ENCODE peak calls at places on chromosome 1, in six cellular contexts. Z, W, Q, X, F and C are unnamed samples.

GRCh38 chr1:211654838-211655787 is 20.3 kb downstream of the NEK2 start:
- DNase-seq in Z (peak; percentile 82), W (peak; percentile 81), Q (peak; percentile 94), X (peak; percentile 83), F (peak; percentile 84), C (peak; percentile 75)

GRCh38 chr1:230730979-230731378 is 16.2 kb upstream of the CAPN9 start:
- DNase-seq in Z (no peak), W (no peak), Q (no peak), X (no peak), F (peak; percentile 18), C (no peak)

GRCh38 chr1:35062518-35063196 is 16.5 kb upstream of the ZMYM1 start:
- DNase-seq in Z (peak; percentile 98), W (peak; percentile 85), Q (no peak), X (peak; percentile 47), F (peak; percentile 22), C (peak; percentile 81)

GRCh38 chr1:47918257-47918867 is 78.8 kb downstream of the TRABD2B start:
- DNase-seq in Z (no peak), W (no peak), Q (no peak), X (no peak), F (no peak), C (no peak)

GRCh38 chr1:42950146-42950480 is 8.6 kb downstream of the SLC2A1 start:
- DNase-seq in Z (peak; percentile 88), W (peak; percentile 52), Q (no peak), X (no peak), F (no peak), C (peak; percentile 73)

GRCh38 chr1:178134061-178134460 is 40.2 kb downstream of the RASAL2 start:
- DNase-seq in Z (peak; percentile 94), W (peak; percentile 73), Q (no peak), X (peak; percentile 2), F (no peak), C (peak; percentile 73)

GRCh38 chr1:229536982-229537381 is 21.5 kb downstream of the ABCB10 start:
- DNase-seq in Z (no peak), W (no peak), Q (no peak), X (peak; percentile 12), F (no peak), C (no peak)

GRCh38 chr1:157154940-157155514 is 16.8 kb upstream of the ETV3 start:
- DNase-seq in Z (peak; percentile 75), W (no peak), Q (peak; percentile 58), X (no peak), F (no peak), C (no peak)

GRCh38 chr1:115577513-115577912 is 64.3 kb upstream of the VANGL1 start:
- DNase-seq in Z (no peak), W (no peak), Q (no peak), X (no peak), F (no peak), C (no peak)

GRCh38 chr1:154403300-154403943 is 1.7 kb upstream of the IL6R start:
- DNase-seq in Z (no peak), W (no peak), Q (no peak), X (no peak), F (no peak), C (no peak)

GRCh38 chr1:24786191-24786590 is 40.9 kb downstream of the CLIC4 start:
- DNase-seq in Z (peak; percentile 27), W (no peak), Q (no peak), X (no peak), F (no peak), C (no peak)

GRCh38 chr1:184389446-184389845 is 2.6 kb downstream of the C1orf21 start:
- DNase-seq in Z (no peak), W (no peak), Q (no peak), X (no peak), F (no peak), C (no peak)

GRCh38 chr1:200659269-200659668 is 10.4 kb downstream of the DDX59 start:
- DNase-seq in Z (peak; percentile 77), W (peak; percentile 10), Q (no peak), X (no peak), F (no peak), C (no peak)

GRCh38 chr1:184595609-184596008 is 159.0 kb downstream of the EDEM3 start:
- DNase-seq in Z (peak; percentile 50), W (peak; percentile 59), Q (no peak), X (no peak), F (no peak), C (peak; percentile 63)

GRCh38 chr1:198651685-198652400 is 13.0 kb downstream of the PTPRC start:
- DNase-seq in Z (no peak), W (no peak), Q (no peak), X (no peak), F (no peak), C (no peak)

GRCh38 chr1:41619511-41620364 is 135.3 kb upstream of the EDN2 start:
- DNase-seq in Z (peak; percentile 18), W (no peak), Q (no peak), X (no peak), F (no peak), C (no peak)

GRCh38 chr1:67570473-67571143 is 114.4 kb upstream of the GADD45A start:
- DNase-seq in Z (peak; percentile 99), W (peak; percentile 92), Q (no peak), X (no peak), F (no peak), C (peak; percentile 92)